ENCODE peak calls at places on chromosomes 2 and 18, in six cellular contexts. P, M, K, B, H and V are unnamed samples.

GRCh38 chr18:35141567-35142269 is 99.1 kb upstream of the ZNF397 start:
- DNase-seq in H (no peak), M (no peak), B (no peak), K (no peak), P (no peak), V (no peak)

GRCh38 chr18:9988665-9989064 is 74.8 kb downstream of the VAPA start:
- DNase-seq in B (no peak), K (no peak), H (no peak), M (no peak), P (no peak), V (no peak)

GRCh38 chr18:36283448-36283847 is 14.1 kb upstream of the FHOD3 start:
- DNase-seq in B (no peak), M (no peak), P (no peak), H (no peak), K (no peak), V (no peak)

GRCh38 chr18:7812431-7813063 is 245.4 kb downstream of the PTPRM start:
- DNase-seq in H (peak), B (peak), M (no peak), P (no peak), K (no peak), V (no peak)

GRCh38 chr2:96329416-96329815 is 4.3 kb downstream of the ITPRIPL1 start:
- DNase-seq in K (no peak), P (no peak), M (no peak), H (no peak), B (peak), V (no peak)

GRCh38 chr2:191791953-191792560 is 54.8 kb downstream of the CAVIN2 start:
- DNase-seq in B (no peak), H (no peak), K (no peak), P (no peak), M (no peak), V (no peak)

GRCh38 chr2:241330616-241330981 is 14.9 kb downstream of the SEPTIN2 start:
- DNase-seq in M (no peak), P (no peak), K (no peak), B (no peak), H (no peak), V (no peak)

GRCh38 chr2:54967759-54968365 is 82.4 kb downstream of the RTN4 start:
- DNase-seq in K (no peak), H (no peak), M (no peak), P (no peak), B (no peak), V (no peak)

GRCh38 chr2:162261032-162261945 is 18.0 kb upstream of the FAP start:
- DNase-seq in H (no peak), M (peak), B (peak), P (no peak), K (peak), V (peak)

GRCh38 chr2:206693399-206694137 is 24.6 kb downstream of the DYTN start:
- DNase-seq in P (peak), H (peak), K (no peak), M (no peak), B (peak), V (peak)

GRCh38 chr18:13481820-13482640 is 244.3 kb downstream of the FAM210A start:
- DNase-seq in P (no peak), B (no peak), H (no peak), K (no peak), M (no peak), V (no peak)

GRCh38 chr2:72137498-72138010 is 10.1 kb downstream of the CYP26B1 start:
- DNase-seq in K (no peak), M (peak), B (peak), H (no peak), P (peak), V (peak)

GRCh38 chr18:60372141-60372540 is 434 bp downstream of the MC4R start:
- DNase-seq in K (no peak), P (no peak), B (peak), M (no peak), H (no peak), V (no peak)

GRCh38 chr2:151869296-151869695 is 41.1 kb upstream of the ARL5A start:
- DNase-seq in K (no peak), M (no peak), H (no peak), P (no peak), B (no peak), V (no peak)

GRCh38 chr2:128494307-128494639 is 175.6 kb upstream of the HS6ST1 start:
- DNase-seq in B (no peak), H (no peak), K (no peak), M (no peak), P (no peak), V (peak)

GRCh38 chr2:221500501-221501209 is 71.4 kb downstream of the EPHA4 start:
- DNase-seq in P (no peak), H (no peak), B (no peak), K (no peak), M (no peak), V (no peak)

GRCh38 chr18:63159590-63159989 is 160.0 kb downstream of the BCL2 start:
- DNase-seq in M (no peak), B (no peak), H (no peak), K (no peak), P (no peak), V (no peak)

GRCh38 chr2:226118471-226119429 is 680.9 kb downstream of the IRS1 start:
- DNase-seq in M (no peak), K (peak), B (peak), H (peak), P (no peak), V (peak)

GRCh38 chr2:109663721-109664120 is 49.6 kb downstream of the SOWAHC start:
- DNase-seq in K (peak), H (no peak), M (no peak), P (no peak), B (peak), V (no peak)

GRCh38 chr2:11554430-11554764 is 20.6 kb downstream of the GREB1 start:
- DNase-seq in H (no peak), B (no peak), P (no peak), M (no peak), K (no peak), V (no peak)

GRCh38 chr2:109185338-109185737 is 56.3 kb downstream of the SH3RF3 start:
- DNase-seq in K (peak), B (peak), H (peak), M (no peak), P (no peak), V (peak)

GRCh38 chr18:22709288-22710060 is 223.7 kb upstream of the RBBP8 start:
- DNase-seq in K (no peak), M (no peak), P (no peak), B (peak), H (no peak), V (no peak)

GRCh38 chr18:22710628-22711380 is 222.3 kb upstream of the RBBP8 start:
- DNase-seq in B (peak), K (no peak), P (peak), H (no peak), M (peak), V (peak)

GRCh38 chr18:22713511-22713910 is 219.6 kb upstream of the RBBP8 start:
- DNase-seq in H (no peak), K (no peak), M (no peak), B (no peak), P (no peak), V (no peak)

DNA sequence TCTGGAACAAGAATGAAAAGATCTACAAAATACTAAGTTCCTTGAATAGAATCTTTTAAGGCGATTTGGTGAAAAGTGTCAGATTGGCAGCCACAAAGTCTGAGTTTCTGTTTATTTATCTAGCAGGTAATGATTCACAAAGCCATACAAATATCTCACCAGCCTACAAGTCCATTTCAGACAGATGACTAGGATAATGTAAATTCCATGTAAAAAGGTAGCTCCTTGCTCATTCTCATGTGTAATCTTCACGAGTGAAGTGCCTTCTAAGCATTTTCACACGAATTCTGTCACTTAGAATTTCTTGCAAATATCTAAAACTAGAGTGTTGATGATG is 221.8 kb upstream of the RBBP8 start:
- DNase-seq in K (no peak), M (no peak), P (no peak), H (no peak), B (peak), V (no peak)
- H3K27ac ChIP-seq in K (no peak), M (peak), P (no peak), H (no peak), B (peak), V (peak)

GRCh38 chr2:157572725-157573124 is 55.9 kb downstream of the ACVR1C start:
- DNase-seq in P (no peak), B (peak), H (no peak), K (no peak), M (no peak), V (no peak)
- H3K4me3 ChIP-seq in P (no peak), B (no peak), H (no peak), K (no peak), M (no peak), V (no peak)

DNA sequence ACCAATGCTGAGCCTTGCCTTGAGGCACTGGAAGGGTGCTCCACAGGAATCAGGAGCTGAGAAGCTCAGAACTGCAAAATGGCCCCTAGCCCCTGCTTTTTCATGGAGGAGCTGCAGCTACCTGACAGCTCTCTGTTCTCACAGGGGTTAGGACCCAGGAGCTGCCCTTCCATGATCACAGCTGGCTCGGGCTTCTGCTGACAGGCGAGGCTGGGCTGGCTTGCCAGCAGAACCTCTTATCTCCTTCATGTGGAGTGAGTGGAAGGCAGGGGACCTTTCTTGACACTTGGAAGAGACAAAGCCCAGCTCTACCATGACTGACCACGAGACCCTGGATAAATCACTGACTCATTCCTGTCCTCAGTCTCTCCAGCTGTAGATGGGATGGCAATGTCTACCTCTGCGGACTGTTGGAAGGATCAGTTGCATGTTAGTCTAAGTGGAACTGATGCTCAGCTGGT is 113.4 kb downstream of the CAPN13 start:
- DNase-seq in K (no peak), H (no peak), P (no peak), M (no peak), B (no peak), V (peak)
- H3K27ac ChIP-seq in K (no peak), H (no peak), P (no peak), M (no peak), B (no peak), V (no peak)

GRCh38 chr2:168939918-168940317 is 38.8 kb downstream of the G6PC2 start:
- DNase-seq in H (no peak), B (no peak), P (no peak), K (no peak), M (no peak), V (no peak)
- H3K4me3 ChIP-seq in H (no peak), B (no peak), P (no peak), K (no peak), M (no peak), V (no peak)

DNA sequence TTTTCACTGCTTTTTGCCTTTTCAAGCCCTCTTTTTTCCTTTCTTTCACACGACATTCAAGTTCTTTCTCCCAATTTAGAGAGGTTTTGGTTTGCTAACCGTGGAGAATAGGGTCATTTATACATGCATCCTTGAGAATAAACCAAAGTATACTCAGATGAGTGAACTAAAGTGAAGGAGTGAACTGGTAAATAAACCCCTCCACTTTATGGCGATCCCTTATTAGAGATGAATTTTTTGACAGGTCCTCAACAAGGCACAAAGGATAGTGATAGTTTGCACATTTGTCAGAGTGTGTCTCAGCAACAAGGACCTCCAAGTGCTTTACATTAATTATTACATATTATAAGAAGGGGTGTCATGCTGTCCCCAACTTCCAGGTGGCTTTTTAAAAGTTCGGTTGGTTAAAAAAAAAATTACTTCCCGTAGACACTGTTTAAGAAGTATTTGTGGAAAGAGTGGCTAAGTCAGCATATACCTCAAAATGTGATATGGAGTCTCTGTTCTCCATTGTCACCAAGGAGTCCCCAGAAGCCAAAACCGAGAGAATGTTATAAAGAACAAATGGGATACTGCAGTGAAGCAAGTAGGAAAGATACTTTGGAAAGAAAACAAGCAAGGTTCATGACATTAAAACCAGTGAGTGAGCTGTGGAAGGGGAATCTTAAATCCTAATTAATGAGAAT is 1.7 kb upstream of the SLC40A1 start:
- DNase-seq in P (no peak), M (no peak), B (no peak), H (no peak), K (no peak), V (no peak)
- H3K27ac ChIP-seq in P (no peak), M (peak), B (no peak), H (no peak), K (no peak), V (no peak)

GRCh38 chr2:9236867-9237266 is 30.3 kb downstream of the ASAP2 start:
- DNase-seq in B (no peak), M (no peak), K (no peak), H (no peak), P (no peak), V (no peak)

GRCh38 chr2:9234680-9235387 is 28.2 kb downstream of the ASAP2 start:
- DNase-seq in H (peak), K (no peak), B (peak), P (no peak), M (peak), V (peak)

GRCh38 chr2:9237831-9238230 is 31.2 kb downstream of the ASAP2 start:
- DNase-seq in H (no peak), M (no peak), B (no peak), P (no peak), K (no peak), V (no peak)

GRCh38 chr2:9232886-9233285 is 26.3 kb downstream of the ASAP2 start:
- DNase-seq in M (no peak), P (no peak), K (no peak), H (no peak), B (no peak), V (no peak)

GRCh38 chr2:9235388-9236344 is 29.1 kb downstream of the ASAP2 start:
- DNase-seq in P (no peak), K (no peak), M (no peak), H (no peak), B (peak), V (peak)
- H3K4me3 ChIP-seq in P (no peak), K (no peak), M (no peak), H (peak), B (peak), V (peak)

GRCh38 chr2:233369462-233369861 is 15.2 kb downstream of the DGKD start:
- DNase-seq in H (no peak), B (no peak), M (no peak), P (no peak), K (no peak), V (peak)
- H3K27ac ChIP-seq in H (no peak), B (no peak), M (no peak), P (no peak), K (no peak), V (no peak)

GRCh38 chr2:238813109-238813508 is 34.8 kb upstream of the TWIST2 start:
- DNase-seq in H (no peak), B (no peak), K (no peak), P (no peak), M (no peak), V (no peak)

GRCh38 chr2:238810321-238810720 is 37.6 kb upstream of the TWIST2 start:
- DNase-seq in H (no peak), B (no peak), P (no peak), M (no peak), K (no peak), V (no peak)

GRCh38 chr2:238811293-238811692 is 36.6 kb upstream of the TWIST2 start:
- DNase-seq in K (no peak), P (no peak), M (no peak), B (peak), H (no peak), V (no peak)

GRCh38 chr2:238808761-238809160 is 39.1 kb upstream of the TWIST2 start:
- DNase-seq in K (no peak), P (no peak), B (peak), M (no peak), H (no peak), V (no peak)

GRCh38 chr2:238811765-238812164 is 36.1 kb upstream of the TWIST2 start:
- DNase-seq in B (peak), P (no peak), K (no peak), H (no peak), M (no peak), V (no peak)
- H3K4me3 ChIP-seq in B (peak), P (no peak), K (no peak), H (no peak), M (no peak), V (no peak)

GRCh38 chr2:196266855-196267254 is 95.5 kb upstream of the STK17B start:
- DNase-seq in M (no peak), P (no peak), B (no peak), K (no peak), H (no peak), V (no peak)

GRCh38 chr2:196268022-196268421 is 96.6 kb upstream of the STK17B start:
- DNase-seq in M (no peak), P (no peak), B (no peak), H (no peak), K (no peak), V (no peak)

GRCh38 chr2:196271786-196272185 is 100.4 kb upstream of the STK17B start:
- DNase-seq in B (no peak), K (no peak), H (no peak), M (no peak), P (no peak), V (no peak)

GRCh38 chr2:196266351-196266750 is 95.0 kb upstream of the STK17B start:
- DNase-seq in H (no peak), M (no peak), K (no peak), P (no peak), B (no peak), V (no peak)

DNA sequence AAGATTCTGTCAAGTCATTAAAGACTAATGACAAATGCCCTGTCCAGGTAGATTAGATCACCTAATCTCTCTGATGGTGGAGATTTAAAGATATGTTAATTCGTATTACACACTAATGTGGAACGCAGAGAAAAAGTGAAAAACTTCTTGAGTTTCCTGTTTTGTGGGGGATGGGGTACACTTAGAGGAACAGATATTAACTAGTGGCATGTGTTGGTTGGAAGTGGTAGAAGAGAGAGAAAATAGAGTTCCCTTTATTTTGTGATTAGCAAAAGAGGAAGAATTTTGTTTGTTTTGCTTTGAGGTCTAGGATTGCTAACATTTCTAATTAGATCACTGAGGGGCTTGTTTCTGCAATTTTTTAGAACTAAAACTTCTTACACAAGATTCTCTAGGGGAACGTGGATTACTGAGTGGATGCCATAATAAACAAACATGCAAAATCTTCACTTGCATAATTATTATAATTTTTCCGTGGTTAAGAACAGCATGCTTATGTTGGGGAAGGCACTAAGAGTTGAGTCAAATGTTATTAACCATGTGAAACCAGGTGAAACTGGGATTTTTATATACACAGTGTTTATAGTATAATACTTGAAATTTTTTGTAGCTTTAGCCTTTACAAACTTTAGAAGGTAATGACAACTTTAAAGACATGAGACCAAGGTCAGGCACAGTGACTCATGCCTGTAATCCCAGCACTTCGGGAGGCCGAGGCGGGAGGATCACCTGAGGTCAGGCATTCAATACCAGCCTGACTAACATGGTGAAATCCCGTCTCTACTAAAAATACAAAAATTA is 97.4 kb upstream of the STK17B start:
- DNase-seq in B (no peak), H (no peak), P (no peak), M (no peak), K (no peak), V (no peak)
- H3K27ac ChIP-seq in B (no peak), H (peak), P (no peak), M (peak), K (peak), V (peak)